ENCODE peak calls at places on chromosome 19, in four cellular contexts. T is fibroblast of lung, E is HepG2, Q is GM23248. S is an unnamed sample.

GRCh38 chr19:47541507-47541906 is 26.6 kb upstream of the NAPA start:
- DNase-seq in E (no peak), T (no peak), Q (no peak), S (no peak)

GRCh38 chr19:53463263-53463662 is 4.3 kb upstream of the ZNF813 start:
- DNase-seq in E (no peak), T (peak), Q (peak), S (no peak)

GRCh38 chr19:14476663-14477401 is 1.7 kb upstream of the PTGER1 start:
- DNase-seq in Q (peak), E (no peak), T (peak), S (peak)

GRCh38 chr19:53172892-53173291 is 14.0 kb upstream of the ZNF347 start:
- DNase-seq in Q (no peak), E (peak), T (peak), S (no peak)

GRCh38 chr19:43809762-43810696 is 7.8 kb upstream of the LYPD5 start:
- DNase-seq in Q (peak), T (peak), E (peak), S (peak)

GRCh38 chr19:12867120-12868099 is 13.8 kb downstream of the DNASE2 start:
- DNase-seq in E (no peak), T (peak), Q (peak), S (no peak)

GRCh38 chr19:51020988-51021651 is 1.6 kb upstream of the KLK10 start:
- DNase-seq in Q (peak), E (peak), T (peak), S (peak)

GRCh38 chr19:47210180-47210490 is 20.9 kb downstream of the BBC3 start:
- DNase-seq in Q (no peak), T (no peak), E (no peak), S (no peak)

GRCh38 chr19:12913871-12914690 is 5.0 kb downstream of the SYCE2 start:
- DNase-seq in T (peak), E (peak), Q (peak), S (no peak)

GRCh38 chr19:40139533-40140287 is 49.0 kb upstream of the ZNF780A start:
- DNase-seq in T (peak), E (peak), Q (peak), S (peak)

GRCh38 chr19:24166055-24166454 is 79.1 kb downstream of the ZNF254 start:
- DNase-seq in E (no peak), T (no peak), Q (peak), S (no peak)

GRCh38 chr19:5586300-5587070 is 18.7 kb upstream of the TINCR start:
- DNase-seq in Q (peak), T (no peak), E (no peak), S (no peak)

GRCh38 chr19:55526216-55527196 is 10.4 kb downstream of the SBK2 start:
- DNase-seq in Q (peak), T (peak), E (peak), S (no peak)

GRCh38 chr19:54395685-54396084 is 19.6 kb upstream of the TTYH1 start:
- DNase-seq in Q (no peak), E (no peak), T (no peak), S (no peak)

GRCh38 chr19:5123646-5124045 is 154.7 kb downstream of the KDM4B start:
- DNase-seq in Q (no peak), T (no peak), E (no peak), S (no peak)

GRCh38 chr19:45115809-45116615 is 23.0 kb downstream of the PPP1R37 start:
- DNase-seq in T (no peak), Q (no peak), E (no peak), S (no peak)

GRCh38 chr19:49923055-49924003 is 5.7 kb upstream of the ATF5 start:
- DNase-seq in Q (no peak), T (no peak), E (no peak), S (no peak)

GRCh38 chr19:51621178-51621577 is 9.0 kb downstream of the SIGLEC5 start:
- DNase-seq in E (no peak), Q (no peak), T (no peak), S (no peak)

GRCh38 chr19:48724796-48725753 is 5.5 kb upstream of the MAMSTR start:
- DNase-seq in Q (peak), T (peak), E (no peak), S (peak)

GRCh38 chr19:13629687-13630357 is 123.5 kb upstream of the CACNA1A start:
- DNase-seq in T (peak), E (no peak), Q (peak), S (peak)

GRCh38 chr19:38653028-38653571 is 5.7 kb downstream of the ACTN4 start:
- DNase-seq in Q (peak), T (peak), E (peak), S (peak)
- H3K9ac ChIP-seq in Q (peak), T (no peak), E (peak), S (peak)

GRCh38 chr19:3986260-3987041 is 1.2 kb upstream of the EEF2 start:
- DNase-seq in T (peak), Q (peak), E (peak), S (peak)
- TF ChIP-seq EZH2 in T (no peak), Q (no peak), E (no peak), S (no peak)

GRCh38 chr19:7922841-7923205 is 2.7 kb downstream of the SNAPC2 start:
- DNase-seq in E (no peak), T (no peak), Q (no peak), S (no peak)
- H3K9ac ChIP-seq in E (no peak), T (no peak), Q (no peak), S (no peak)

GRCh38 chr19:18610556-18611326 is 1.9 kb upstream of the TMEM59L start:
- DNase-seq in T (no peak), E (peak), Q (no peak), S (no peak)

GRCh38 chr19:18610245-18610555 is 2.5 kb upstream of the TMEM59L start:
- DNase-seq in Q (no peak), E (no peak), T (no peak), S (no peak)

GRCh38 chr19:18611327-18612050 is 1.2 kb upstream of the TMEM59L start:
- DNase-seq in T (no peak), Q (no peak), E (peak), S (no peak)

GRCh38 chr19:18613589-18614234 is 1.0 kb downstream of the TMEM59L start:
- DNase-seq in E (no peak), Q (no peak), T (no peak), S (no peak)

GRCh38 chr19:18612051-18612771 is 459 bp upstream of the TMEM59L start:
- DNase-seq in E (no peak), T (no peak), Q (no peak), S (no peak)
- TF ChIP-seq EZH2 in E (no peak), T (peak), Q (peak), S (peak)

GRCh38 chr19:17329061-17329767 is 5.4 kb downstream of the ANO8 start:
- DNase-seq in Q (no peak), T (no peak), E (no peak), S (no peak)

GRCh38 chr19:17327068-17327653 is 7.5 kb downstream of the ANO8 start:
- DNase-seq in Q (no peak), T (no peak), E (no peak), S (no peak)

GRCh38 chr19:17326595-17326966 is 8.1 kb downstream of the ANO8 start:
- DNase-seq in T (no peak), E (no peak), Q (no peak), S (peak)

GRCh38 chr19:17328517-17329060 is 6.1 kb downstream of the ANO8 start:
- DNase-seq in T (no peak), E (no peak), Q (no peak), S (no peak)

DNA sequence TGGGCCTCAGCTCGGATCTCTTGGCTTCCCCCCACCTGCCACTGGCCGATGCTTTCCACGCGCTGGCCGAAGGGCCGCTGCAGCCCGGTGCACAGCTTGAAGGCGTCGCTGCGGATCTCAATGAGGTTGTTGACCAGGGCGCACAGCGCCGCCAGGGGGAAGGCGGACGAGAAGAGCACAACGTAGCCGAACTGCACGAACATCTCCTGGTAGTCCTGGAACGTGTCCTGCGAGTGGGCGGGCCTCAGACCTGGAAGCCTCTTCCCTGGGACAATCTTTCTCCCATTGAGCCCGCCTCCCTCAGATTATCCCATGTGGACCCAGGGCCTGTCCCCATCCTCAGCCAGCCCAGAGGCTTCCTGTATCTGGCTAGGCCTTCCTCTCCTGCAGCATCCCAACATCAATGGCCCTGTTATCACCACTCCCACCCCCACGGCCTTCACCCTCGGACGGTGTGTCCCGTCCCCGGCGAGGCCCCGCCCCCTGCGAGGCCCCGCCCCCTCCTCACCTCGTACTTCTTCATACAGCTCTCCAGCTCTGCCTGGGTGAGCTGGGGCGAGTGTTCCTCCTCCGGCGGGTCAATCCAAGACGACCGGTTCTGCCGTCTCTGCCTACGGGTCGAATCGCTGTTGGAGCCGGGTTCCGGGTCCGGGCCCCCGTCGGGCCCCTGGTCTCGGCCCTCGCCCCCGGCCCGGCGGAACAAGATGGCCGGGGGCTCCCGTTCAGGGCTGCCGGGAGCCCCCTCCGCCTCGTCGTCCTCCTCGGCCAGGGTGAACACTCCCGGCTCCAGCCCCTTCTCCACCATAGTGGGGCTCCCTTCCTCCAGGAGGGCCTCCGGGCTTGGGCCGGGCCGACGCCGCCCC is 6.8 kb downstream of the ANO8 start:
- DNase-seq in Q (no peak), T (peak), E (peak), S (peak)
- H3K9ac ChIP-seq in Q (no peak), T (no peak), E (no peak), S (no peak)

DNA sequence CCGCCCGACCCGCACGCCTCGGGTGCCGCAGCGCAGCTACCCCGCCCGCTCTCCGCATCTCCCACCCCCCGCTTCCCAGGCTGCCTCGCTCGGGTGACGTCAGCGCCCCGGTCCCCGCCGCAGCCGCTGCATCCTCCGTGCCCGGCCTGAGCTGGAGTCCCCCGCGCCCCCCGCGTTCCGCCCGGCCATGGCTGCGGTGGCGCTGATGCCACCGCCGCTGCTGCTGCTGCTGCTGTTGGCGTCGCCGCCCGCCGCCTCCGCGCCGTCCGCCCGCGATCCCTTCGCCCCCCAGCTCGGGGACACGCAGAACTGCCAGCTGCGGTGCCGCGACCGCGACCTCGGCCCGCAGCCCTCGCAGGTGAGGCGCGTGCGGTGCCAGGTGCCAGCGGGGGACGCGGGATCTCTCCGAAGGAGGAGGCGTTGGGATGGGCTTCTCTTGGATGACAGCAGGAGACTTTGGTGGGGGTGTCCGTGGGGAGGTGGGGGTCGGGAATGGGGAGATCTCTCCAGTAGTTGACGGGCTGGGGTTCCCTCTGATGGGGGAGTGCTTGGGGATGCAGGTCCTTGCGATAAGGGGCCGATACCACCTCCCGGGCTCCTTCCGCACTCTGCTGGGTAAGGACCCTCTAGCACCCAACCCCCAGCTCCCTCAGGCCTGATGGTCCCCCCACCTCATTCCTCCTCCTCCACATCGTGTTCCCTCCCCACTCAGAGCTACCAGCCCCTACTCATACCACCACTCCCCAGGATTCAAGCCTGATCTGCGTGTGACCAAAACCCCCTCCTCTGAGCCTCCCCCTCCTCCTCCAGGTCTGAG is at the start of gene TMEM59L:
- DNase-seq in E (no peak), Q (peak), T (no peak), S (no peak)
- TF ChIP-seq EZH2 in E (no peak), Q (no peak), T (peak), S (no peak)

GRCh38 chr19:1977116-1977515 is 36.1 kb downstream of the CSNK1G2 start:
- DNase-seq in E (no peak), Q (no peak), T (no peak), S (no peak)

GRCh38 chr19:1975081-1975480 is 34.1 kb downstream of the CSNK1G2 start:
- DNase-seq in Q (peak), T (peak), E (no peak), S (no peak)

GRCh38 chr19:1978346-1978894 is 37.1 kb downstream of the BTBD2 start:
- DNase-seq in E (no peak), T (no peak), Q (no peak), S (no peak)

GRCh38 chr19:1970806-1971502 is 30.0 kb downstream of the CSNK1G2 start:
- DNase-seq in Q (no peak), E (no peak), T (no peak), S (no peak)

DNA sequence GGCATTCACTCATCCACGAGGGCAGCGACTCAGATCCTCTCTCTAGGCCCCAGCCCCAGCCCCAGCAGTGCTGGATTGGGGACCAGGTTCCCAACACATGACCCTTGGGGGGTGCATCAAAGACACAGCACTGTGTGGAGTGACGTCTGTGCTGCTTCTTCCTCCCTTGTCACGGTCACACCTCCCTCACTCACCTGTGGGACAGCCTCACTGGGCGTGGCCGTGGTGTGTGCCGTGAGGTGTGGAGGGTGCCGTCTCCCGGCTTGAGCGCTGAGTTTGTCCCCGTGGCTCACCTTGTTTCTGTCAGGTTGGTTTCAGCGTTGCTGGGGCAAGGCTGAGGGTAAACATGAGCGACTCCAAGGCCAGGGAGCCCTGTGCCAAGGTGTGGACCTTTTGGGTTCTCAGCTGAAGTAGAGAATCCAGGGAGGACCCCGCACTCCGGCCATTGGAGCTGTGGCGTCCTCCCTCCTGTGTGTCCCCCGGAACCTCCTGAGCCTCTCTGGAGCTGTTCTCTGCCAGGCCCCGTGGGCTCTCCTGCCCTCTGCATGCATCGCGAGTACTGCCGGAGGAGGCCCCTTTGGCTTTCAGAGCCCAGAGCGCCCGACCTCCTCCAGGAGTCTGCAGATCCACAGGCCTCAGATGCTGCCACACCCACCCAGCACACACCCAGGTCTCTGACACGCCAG is 33.6 kb downstream of the CSNK1G2 start:
- DNase-seq in E (no peak), Q (no peak), T (no peak), S (no peak)
- H3K9ac ChIP-seq in E (no peak), Q (no peak), T (no peak), S (no peak)

GRCh38 chr19:29665215-29665825 is at the start of gene PLEKHF1:
- DNase-seq in E (peak), T (peak), Q (peak), S (peak)
- TF ChIP-seq EZH2 in E (no peak), T (no peak), Q (no peak), S (no peak)